ENCODE peak calls at places on chromosomes 16 and 17, in seven cellular contexts. One of them, this sample, is unnamed.

GRCh38 chr17:29720471-29720990 is 97.8 kb upstream of the CORO6 start:
- DNase-seq in GM12878: no peak
- DNase-seq in HepG2: no peak
- DNase-seq in K562: no peak
- DNase-seq in SK-N-SH: no peak
- DNase-seq in H1: no peak
- DNase-seq in HCT116: no peak
- DNase-seq in this sample: no peak

GRCh38 chr16:89655062-89655643 is 2.4 kb downstream of the CHMP1A start:
- DNase-seq in H1: no peak
- DNase-seq in HepG2: no peak
- DNase-seq in K562: no peak
- DNase-seq in GM12878: no peak
- DNase-seq in HCT116: no peak
- DNase-seq in SK-N-SH: no peak
- DNase-seq in this sample: no peak

GRCh38 chr16:23570992-23571632 is 13.6 kb downstream of the UBFD1 start:
- DNase-seq in K562: no peak
- DNase-seq in HCT116: no peak
- DNase-seq in SK-N-SH: no peak
- DNase-seq in HepG2: no peak
- DNase-seq in H1: no peak
- DNase-seq in GM12878: no peak
- DNase-seq in this sample: no peak

GRCh38 chr17:22507823-22508222 is 815.5 kb downstream of the KCNJ18 start:
- DNase-seq in K562: no peak
- DNase-seq in SK-N-SH: no peak
- DNase-seq in HCT116: no peak
- DNase-seq in H1: no peak
- DNase-seq in GM12878: no peak
- DNase-seq in HepG2: peak; percentile 15
- DNase-seq in this sample: peak; percentile 46

GRCh38 chr17:20074001-20074400 is 64.8 kb downstream of the SPECC1 start:
- DNase-seq in K562: no peak
- DNase-seq in HepG2: no peak
- DNase-seq in SK-N-SH: no peak
- DNase-seq in GM12878: no peak
- DNase-seq in HCT116: no peak
- DNase-seq in H1: no peak
- DNase-seq in this sample: no peak

GRCh38 chr16:1101573-1102332 is 5.7 kb upstream of the C1QTNF8 start:
- DNase-seq in GM12878: no peak
- DNase-seq in SK-N-SH: no peak
- DNase-seq in K562: no peak
- DNase-seq in H1: no peak
- DNase-seq in HCT116: no peak
- DNase-seq in HepG2: no peak
- DNase-seq in this sample: no peak

GRCh38 chr17:76422406-76422805 is 30.5 kb downstream of the UBE2O start:
- DNase-seq in H1: no peak
- DNase-seq in K562: no peak
- DNase-seq in GM12878: no peak
- DNase-seq in HCT116: no peak
- DNase-seq in HepG2: no peak
- DNase-seq in SK-N-SH: no peak
- DNase-seq in this sample: no peak

GRCh38 chr16:23435500-23435899 is 17.5 kb downstream of the COG7 start:
- DNase-seq in HepG2: peak; percentile 77
- DNase-seq in GM12878: peak; percentile 15
- DNase-seq in HCT116: peak; percentile 49
- DNase-seq in H1: peak; percentile 34
- DNase-seq in K562: peak; percentile 79
- DNase-seq in SK-N-SH: peak; percentile 67
- DNase-seq in this sample: peak; percentile 65

GRCh38 chr16:13390093-13390985 is 488.9 kb downstream of the SHISA9 start:
- DNase-seq in GM12878: peak; percentile 88
- DNase-seq in HepG2: no peak
- DNase-seq in K562: no peak
- DNase-seq in HCT116: no peak
- DNase-seq in SK-N-SH: no peak
- DNase-seq in H1: no peak
- DNase-seq in this sample: no peak

GRCh38 chr16:86917471-86918365 is 339.4 kb downstream of the FOXL1 start:
- DNase-seq in GM12878: no peak
- DNase-seq in SK-N-SH: no peak
- DNase-seq in HepG2: no peak
- DNase-seq in K562: peak; percentile 23
- DNase-seq in HCT116: no peak
- DNase-seq in H1: no peak
- DNase-seq in this sample: no peak

GRCh38 chr17:44734272-44734671 is 24.5 kb upstream of the ADAM11 start:
- DNase-seq in SK-N-SH: no peak
- DNase-seq in HCT116: no peak
- DNase-seq in GM12878: no peak
- DNase-seq in HepG2: no peak
- DNase-seq in H1: no peak
- DNase-seq in K562: no peak
- DNase-seq in this sample: no peak

GRCh38 chr17:44738214-44738906 is 20.4 kb upstream of the ADAM11 start:
- DNase-seq in H1: no peak
- DNase-seq in GM12878: peak; percentile 17
- DNase-seq in SK-N-SH: no peak
- DNase-seq in HepG2: no peak
- DNase-seq in HCT116: no peak
- DNase-seq in K562: no peak
- DNase-seq in this sample: no peak

GRCh38 chr17:44736551-44737240 is 22.1 kb upstream of the ADAM11 start:
- DNase-seq in GM12878: no peak
- DNase-seq in H1: no peak
- DNase-seq in HCT116: no peak
- DNase-seq in HepG2: no peak
- DNase-seq in SK-N-SH: no peak
- DNase-seq in K562: no peak
- DNase-seq in this sample: no peak

GRCh38 chr17:44733753-44734152 is 25.0 kb upstream of the ADAM11 start:
- DNase-seq in GM12878: no peak
- DNase-seq in K562: no peak
- DNase-seq in HCT116: no peak
- DNase-seq in H1: no peak
- DNase-seq in HepG2: peak; percentile 41
- DNase-seq in SK-N-SH: no peak
- DNase-seq in this sample: no peak
- TF ChIP-seq JUND in GM12878: no peak
- TF ChIP-seq JUND in K562: no peak
- TF ChIP-seq JUND in HCT116: no peak
- TF ChIP-seq JUND in H1: no peak
- TF ChIP-seq JUND in HepG2: no peak
- TF ChIP-seq JUND in SK-N-SH: no peak
- TF ChIP-seq JUND in this sample: no peak

DNA sequence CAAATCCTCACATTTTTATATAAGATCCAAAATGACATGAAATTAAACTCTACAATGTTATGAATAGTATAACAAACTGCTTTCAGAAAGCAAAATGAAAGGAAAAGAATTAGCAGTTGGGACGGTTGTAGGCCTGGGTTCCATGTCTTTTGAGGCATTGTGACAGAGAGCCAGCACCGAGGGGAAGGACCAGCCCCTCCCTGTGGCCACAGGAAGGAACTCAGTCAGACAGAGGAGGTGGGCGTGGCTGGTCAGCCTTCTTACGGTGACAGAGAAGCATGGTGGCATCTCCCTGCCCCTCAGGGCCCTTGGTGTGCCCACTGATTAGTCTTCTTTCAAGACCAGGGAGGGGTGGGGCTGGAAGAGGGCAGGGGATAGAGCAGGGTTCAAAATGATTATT is 5.7 kb downstream of the ZNF319 start:
- DNase-seq in SK-N-SH: peak; percentile 64
- DNase-seq in HCT116: peak; percentile 37
- DNase-seq in GM12878: no peak
- DNase-seq in K562: peak; percentile 71
- DNase-seq in HepG2: peak; percentile 44
- DNase-seq in H1: no peak
- DNase-seq in this sample: peak; percentile 63
- TF ChIP-seq JUND in SK-N-SH: no peak
- TF ChIP-seq JUND in HCT116: no peak
- TF ChIP-seq JUND in GM12878: no peak
- TF ChIP-seq JUND in K562: no peak
- TF ChIP-seq JUND in HepG2: no peak
- TF ChIP-seq JUND in H1: no peak
- TF ChIP-seq JUND in this sample: no peak

DNA sequence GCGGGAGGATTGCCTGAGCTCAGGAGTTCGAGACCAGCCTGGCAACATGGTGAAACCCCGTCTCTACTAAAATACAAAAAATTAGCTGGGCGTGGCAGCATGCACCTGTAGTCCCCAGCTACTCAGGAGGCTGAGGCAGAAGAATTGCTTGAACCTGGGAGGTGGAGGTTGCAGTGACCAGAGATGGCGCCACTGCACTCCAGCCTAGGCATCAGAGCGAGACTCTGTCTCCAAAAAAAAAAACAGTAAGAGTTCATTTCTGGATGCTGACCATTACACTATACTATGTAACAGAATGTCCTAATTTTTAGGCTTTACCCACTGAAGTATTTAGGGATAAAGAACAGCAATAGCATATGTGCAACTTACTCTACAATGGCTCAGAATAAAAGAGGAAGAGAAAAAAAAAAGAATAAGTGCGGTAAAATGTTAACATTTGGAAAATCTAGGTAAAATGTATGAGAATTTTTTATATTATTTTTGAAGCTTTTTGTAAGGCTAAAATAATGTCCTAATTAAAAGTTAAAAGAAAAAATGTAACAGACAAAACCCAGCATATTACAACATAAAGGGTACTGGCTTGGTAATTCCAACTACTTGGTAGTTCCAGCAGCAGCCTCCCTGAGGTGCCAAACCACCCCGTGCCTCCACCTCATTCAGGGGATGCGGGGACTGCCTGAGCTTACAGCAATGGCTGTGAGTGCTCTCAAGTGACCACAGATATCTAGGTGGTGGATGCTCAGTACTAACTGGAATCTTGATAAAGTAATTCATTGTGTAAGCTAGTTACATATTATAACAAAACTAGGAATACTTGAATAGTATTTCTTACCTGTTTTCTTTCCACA is 10.9 kb downstream of the COPS3 start:
- DNase-seq in K562: no peak
- DNase-seq in SK-N-SH: no peak
- DNase-seq in GM12878: no peak
- DNase-seq in HCT116: peak; percentile 8
- DNase-seq in HepG2: peak; percentile 30
- DNase-seq in H1: no peak
- DNase-seq in this sample: no peak
- TF ChIP-seq JUND in K562: no peak
- TF ChIP-seq JUND in SK-N-SH: no peak
- TF ChIP-seq JUND in GM12878: no peak
- TF ChIP-seq JUND in HCT116: no peak
- TF ChIP-seq JUND in HepG2: no peak
- TF ChIP-seq JUND in H1: no peak
- TF ChIP-seq JUND in this sample: no peak

DNA sequence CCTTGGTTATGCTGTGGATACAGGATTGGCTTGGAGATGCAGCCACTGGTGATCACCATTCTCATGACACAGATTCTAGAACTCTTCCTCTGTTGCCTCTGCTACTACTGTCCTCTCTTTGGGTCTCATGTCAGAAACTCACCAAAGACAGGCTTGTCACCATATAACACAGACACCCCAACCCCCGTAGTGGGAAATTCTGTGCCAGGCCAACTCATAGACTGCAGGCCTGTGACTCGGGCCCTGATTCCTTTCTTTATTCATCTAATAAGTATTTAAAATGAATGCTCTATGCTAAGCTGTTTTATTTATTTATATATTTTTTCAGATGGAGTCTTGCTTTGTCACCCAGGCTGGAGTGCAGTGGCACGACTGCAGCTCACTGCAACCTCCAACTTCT is 9.5 kb downstream of the CYB5D2 start:
- DNase-seq in GM12878: no peak
- DNase-seq in SK-N-SH: no peak
- DNase-seq in K562: no peak
- DNase-seq in HepG2: no peak
- DNase-seq in H1: no peak
- DNase-seq in HCT116: no peak
- DNase-seq in this sample: no peak
- TF ChIP-seq JUND in GM12878: no peak
- TF ChIP-seq JUND in SK-N-SH: no peak
- TF ChIP-seq JUND in K562: no peak
- TF ChIP-seq JUND in HepG2: no peak
- TF ChIP-seq JUND in H1: no peak
- TF ChIP-seq JUND in HCT116: no peak
- TF ChIP-seq JUND in this sample: no peak

GRCh38 chr17:6241381-6241780 is 171.2 kb downstream of the WSCD1 start:
- DNase-seq in GM12878: no peak
- DNase-seq in HepG2: no peak
- DNase-seq in HCT116: no peak
- DNase-seq in H1: no peak
- DNase-seq in K562: no peak
- DNase-seq in SK-N-SH: no peak
- DNase-seq in this sample: peak; percentile 8

GRCh38 chr17:6240601-6241000 is 170.4 kb downstream of the WSCD1 start:
- DNase-seq in HepG2: no peak
- DNase-seq in GM12878: no peak
- DNase-seq in HCT116: no peak
- DNase-seq in H1: no peak
- DNase-seq in K562: no peak
- DNase-seq in SK-N-SH: no peak
- DNase-seq in this sample: no peak

GRCh38 chr17:6241996-6242395 is 171.8 kb downstream of the WSCD1 start:
- DNase-seq in HCT116: no peak
- DNase-seq in SK-N-SH: no peak
- DNase-seq in K562: no peak
- DNase-seq in HepG2: no peak
- DNase-seq in GM12878: no peak
- DNase-seq in H1: no peak
- DNase-seq in this sample: no peak

GRCh38 chr17:6240001-6240400 is 169.8 kb downstream of the WSCD1 start:
- DNase-seq in HCT116: no peak
- DNase-seq in SK-N-SH: no peak
- DNase-seq in GM12878: no peak
- DNase-seq in K562: no peak
- DNase-seq in H1: no peak
- DNase-seq in HepG2: no peak
- DNase-seq in this sample: no peak

DNA sequence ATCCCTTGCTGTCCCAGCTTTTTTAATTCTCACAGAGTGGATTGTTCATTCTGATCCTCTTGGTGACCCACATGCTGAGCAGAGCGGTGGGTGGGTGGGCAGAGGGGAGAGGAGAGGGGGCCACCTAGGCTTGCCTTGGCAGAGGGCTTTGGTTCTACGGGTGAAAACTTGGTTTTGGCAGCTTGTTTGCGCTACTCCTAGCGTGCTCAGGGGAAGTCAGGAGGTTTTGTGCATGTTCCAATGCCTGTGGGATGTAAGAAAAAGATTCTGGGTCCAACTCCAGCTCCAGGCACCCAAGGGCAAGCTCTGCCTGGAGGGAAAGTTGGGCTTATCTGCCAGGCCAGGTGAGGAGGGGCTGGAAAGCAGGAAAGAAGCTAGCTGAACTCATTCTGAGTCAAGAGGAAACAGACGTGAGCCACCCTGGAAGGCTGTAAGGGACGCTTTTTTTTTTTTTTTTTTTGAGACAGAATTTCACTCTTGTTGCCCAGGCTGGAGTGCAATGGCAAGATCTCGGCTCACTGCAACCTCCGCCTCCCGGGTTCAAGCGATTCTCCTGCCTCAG is 169.1 kb downstream of the WSCD1 start:
- DNase-seq in K562: no peak
- DNase-seq in HCT116: no peak
- DNase-seq in SK-N-SH: no peak
- DNase-seq in H1: no peak
- DNase-seq in GM12878: no peak
- DNase-seq in HepG2: no peak
- DNase-seq in this sample: no peak
- TF ChIP-seq JUND in K562: no peak
- TF ChIP-seq JUND in HCT116: no peak
- TF ChIP-seq JUND in SK-N-SH: no peak
- TF ChIP-seq JUND in H1: no peak
- TF ChIP-seq JUND in GM12878: no peak
- TF ChIP-seq JUND in HepG2: no peak
- TF ChIP-seq JUND in this sample: no peak

This sample was measured in T47D.